ENCODE peak calls at places on chromosomes 11 and 22, in seven cellular contexts. S is body of pancreas, X is cardiac muscle cell, W is stomach, V is GM23248, C is neural progenitor cell, J is tibial artery. B is an unnamed sample. For H3K4me1, the result is how much of the 10 kb centered on the place peaks cover.

GRCh38 chr22:49607821-49608220 is 219.9 kb downstream of the BRD1 start:
- DNase-seq in C (no peak), S (no peak), J (peak), W (no peak), X (no peak), V (no peak), B (no peak)

GRCh38 chr22:21623402-21623970 is 6.3 kb downstream of the YDJC start:
- DNase-seq in X (no peak), W (no peak), J (no peak), V (no peak), S (no peak), C (no peak), B (no peak)

GRCh38 chr11:93143186-93143585 is 54.6 kb downstream of the SLC36A4 start:
- DNase-seq in J (no peak), C (no peak), W (no peak), X (no peak), V (peak), S (no peak), B (no peak)

GRCh38 chr11:46237248-46238077 is 40.0 kb upstream of the CREB3L1 start:
- DNase-seq in X (peak), W (peak), S (peak), C (peak), V (peak), J (peak), B (peak)

GRCh38 chr11:44095506-44096359 is at the start of gene EXT2:
- DNase-seq in V (peak), J (peak), W (peak), S (peak), C (peak), X (peak), B (peak)

GRCh38 chr11:73365352-73366264 is 10.6 kb upstream of the RELT start:
- DNase-seq in W (no peak), C (no peak), S (no peak), V (no peak), X (no peak), J (no peak), B (no peak)

GRCh38 chr11:114080219-114080618 is 20.7 kb downstream of the ZBTB16 start:
- DNase-seq in W (no peak), C (no peak), V (peak), X (peak), J (no peak), S (peak), B (no peak)

GRCh38 chr11:84316866-84317560 is 1030.8 kb upstream of the CCDC90B start:
- DNase-seq in X (peak), S (no peak), W (no peak), V (peak), C (peak), J (no peak), B (peak)

GRCh38 chr11:61682093-61682732 is 2.0 kb downstream of the DAGLA start:
- DNase-seq in S (peak), C (no peak), W (peak), X (no peak), J (no peak), V (no peak), B (no peak)

GRCh38 chr11:73204711-73205121 is 13.4 kb upstream of the P2RY2 start:
- DNase-seq in W (no peak), J (peak), V (no peak), C (no peak), X (no peak), S (no peak), B (no peak)

GRCh38 chr22:43198126-43198525 is 11.2 kb upstream of the TTLL12 start:
- DNase-seq in W (no peak), V (no peak), S (no peak), J (no peak), C (no peak), X (no peak), B (no peak)
- H3K4me1 ChIP-seq in W (under half), V (under half), S (under half), J (under half), C (under half), X (under half), B (under half)

DNA sequence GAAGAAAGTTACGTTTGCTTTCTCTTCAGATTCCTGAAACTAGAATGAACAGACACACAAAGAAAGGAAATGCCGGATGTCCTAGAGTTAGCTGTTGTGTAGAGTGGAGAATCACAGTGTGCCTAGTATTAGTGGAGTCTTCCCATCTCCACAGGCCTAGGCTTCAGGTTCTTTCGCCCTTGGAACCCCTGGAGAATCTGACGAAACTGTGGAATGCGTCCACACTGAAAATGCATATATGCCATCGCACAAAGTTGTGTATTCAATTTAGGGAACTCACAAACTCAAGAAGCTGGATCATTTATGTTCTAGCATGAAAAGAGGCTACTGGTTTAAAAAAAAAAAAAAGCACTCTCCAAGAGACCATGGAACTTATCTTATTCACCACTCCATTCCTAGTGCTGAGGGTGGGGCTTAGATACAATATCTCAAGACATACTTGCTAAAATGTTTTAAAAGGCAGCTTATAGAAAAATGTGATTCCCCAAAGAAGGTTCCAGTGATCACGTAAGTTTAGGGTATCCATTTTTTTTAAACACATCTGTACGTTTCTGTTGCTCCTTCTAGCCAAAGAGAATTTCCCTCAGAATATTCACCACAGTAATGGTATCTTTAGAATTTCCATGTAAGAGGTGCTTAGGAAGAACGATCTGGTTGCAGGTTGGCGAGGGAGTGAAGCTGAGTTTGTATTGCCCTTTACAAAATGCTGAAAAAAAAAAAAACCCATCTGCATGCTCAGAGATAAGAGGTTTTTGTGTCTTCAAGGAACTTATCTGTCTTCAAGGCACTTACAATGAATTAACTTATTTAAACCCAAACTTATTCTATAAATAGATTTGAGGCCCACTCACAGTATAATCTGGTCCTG is 20.0 kb downstream of the MAML2 start:
- DNase-seq in X (no peak), C (no peak), W (no peak), S (no peak), V (no peak), J (no peak), B (no peak)
- H3K4me1 ChIP-seq in X (under half), C (under half), W (under half), S (under half), V (half or more), J (under half), B (under half)

GRCh38 chr22:46792061-46792796 is 29.8 kb downstream of the TBC1D22A start:
- DNase-seq in S (no peak), V (no peak), X (no peak), J (peak), C (no peak), W (no peak), B (no peak)
- H3K4me1 ChIP-seq in S (under half), V (under half), X (under half), J (under half), C (under half), W (under half), B (under half)

DNA sequence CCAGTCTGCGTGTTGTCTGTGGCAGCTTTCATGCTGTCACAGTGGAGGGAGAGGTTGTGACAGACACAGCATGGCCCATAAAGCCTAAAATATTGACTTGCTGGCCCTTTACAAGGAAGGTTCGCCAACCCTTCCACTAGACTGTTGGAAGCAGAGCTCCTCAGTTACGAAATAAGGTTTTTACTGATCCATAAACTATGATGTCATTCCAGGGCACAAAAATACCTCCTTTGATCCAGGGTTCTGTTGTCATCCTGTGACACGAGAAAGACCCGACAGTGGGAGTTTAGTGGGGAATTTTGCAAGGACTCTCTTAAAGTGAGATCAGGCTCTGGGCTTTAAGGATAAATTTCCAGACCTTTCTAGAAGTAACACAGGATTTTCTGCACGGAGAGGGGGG is 15.7 kb downstream of the BARX2 start:
- DNase-seq in X (no peak), S (no peak), W (no peak), J (no peak), V (no peak), C (no peak), B (no peak)
- H3K4me1 ChIP-seq in X (under half), S (under half), W (under half), J (under half), V (under half), C (under half), B (under half)